ENCODE peak calls at places on chromosome 4, in ten cellular contexts. L is psoas muscle, H is upper lobe of right lung, J is kidney, A is cardiac muscle cell, M is A549, I is colonic mucosa, U is left ventricle myocardium inferior, F is ovary, K is IMR-90. N is an unnamed sample.

GRCh38 chr4:122152699-122153328 is 683 bp downstream of the BLTP1 start:
- DNase-seq in U (peak; percentile 33), A (peak; percentile 64), J (peak; percentile 79), F (peak; percentile 56), I (peak; percentile 54), H (peak; percentile 70), K (peak; percentile 25), M (peak; percentile 9), L (peak; percentile 17), N (peak; percentile 52)

GRCh38 chr4:80276922-80277321 is 10.5 kb downstream of the FGF5 start:
- DNase-seq in J (no peak), M (no peak), H (no peak), L (no peak), K (no peak), F (no peak), U (no peak), A (no peak), I (no peak), N (no peak)

GRCh38 chr4:102170910-102171309 is 174.4 kb downstream of the SLC39A8 start:
- DNase-seq in A (no peak), J (no peak), I (no peak), M (no peak), F (no peak), K (no peak), H (no peak), U (no peak), L (no peak), N (no peak)

GRCh38 chr4:83010111-83010521 is 507 bp downstream of the LIN54 start:
- DNase-seq in J (no peak), A (peak; percentile 33), K (peak; percentile 46), L (no peak), F (no peak), H (no peak), M (no peak), I (no peak), U (no peak), N (peak; percentile 59)

GRCh38 chr4:181085584-181085983 is 1157.6 kb upstream of the TENM3 start:
- DNase-seq in M (no peak), L (no peak), H (no peak), A (no peak), I (no peak), K (no peak), F (no peak), U (no peak), J (no peak), N (no peak)

GRCh38 chr4:94523617-94524016 is 71.9 kb downstream of the PDLIM5 start:
- DNase-seq in H (no peak), U (no peak), F (no peak), K (peak; percentile 59), L (no peak), I (no peak), M (no peak), A (no peak), J (no peak), N (no peak)

GRCh38 chr4:73707918-73708577 is 32.3 kb upstream of the CXCL8 start:
- DNase-seq in M (peak; percentile 69), K (peak; percentile 95), F (peak; percentile 48), J (no peak), H (peak; percentile 60), A (peak; percentile 25), U (peak; percentile 54), L (peak; percentile 17), I (peak; percentile 68), N (no peak)

GRCh38 chr4:44916406-44916805 is 190.1 kb upstream of the GNPDA2 start:
- DNase-seq in U (no peak), F (no peak), A (no peak), M (peak; percentile 2), L (no peak), H (no peak), K (no peak), I (no peak), J (no peak), N (no peak)

GRCh38 chr4:185794637-185795036 is 17.4 kb downstream of the SORBS2 start:
- DNase-seq in H (no peak), M (peak; percentile 18), K (no peak), I (no peak), J (no peak), F (no peak), U (no peak), L (no peak), A (no peak), N (no peak)

GRCh38 chr4:107806196-107806595 is 18.5 kb upstream of the SGMS2 start:
- DNase-seq in J (no peak), H (no peak), A (no peak), U (no peak), F (no peak), M (no peak), K (no peak), L (no peak), I (no peak), N (no peak)

GRCh38 chr4:150264595-150265141 is 186.4 kb downstream of the DCLK2 start:
- DNase-seq in F (no peak), U (no peak), J (no peak), M (no peak), A (no peak), I (no peak), H (no peak), L (no peak), K (no peak), N (no peak)

GRCh38 chr4:75891611-75892010 is 10.6 kb downstream of the PPEF2 start:
- DNase-seq in F (no peak), K (no peak), M (no peak), A (no peak), H (no peak), L (no peak), U (no peak), J (no peak), I (no peak), N (no peak)

GRCh38 chr4:186651624-186652023 is 72.0 kb downstream of the FAT1 start:
- DNase-seq in U (peak; percentile 65), I (no peak), L (peak; percentile 24), K (no peak), H (no peak), A (peak; percentile 8), J (peak; percentile 78), M (peak; percentile 59), F (no peak), N (no peak)

GRCh38 chr4:99979872-99980271 is 29.8 kb upstream of the H2AZ1 start:
- DNase-seq in I (no peak), M (no peak), H (no peak), L (no peak), U (no peak), F (no peak), K (peak; percentile 69), A (no peak), J (no peak), N (no peak)

GRCh38 chr4:22072726-22073125 is 124.2 kb upstream of the KCNIP4 start:
- DNase-seq in M (no peak), U (no peak), H (no peak), L (no peak), F (no peak), K (no peak), I (no peak), J (no peak), A (no peak), N (no peak)

GRCh38 chr4:41177016-41177415 is 37.3 kb downstream of the APBB2 start:
- DNase-seq in L (no peak), I (no peak), M (peak; percentile 16), U (no peak), A (no peak), K (peak; percentile 84), H (no peak), J (no peak), F (no peak), N (no peak)
- TF ChIP-seq CTCF in L (no peak), I (no peak), M (no peak), U (no peak), A (peak; percentile 18), K (peak; percentile 42), H (no peak), J (no peak), F (no peak), N (no peak)

DNA sequence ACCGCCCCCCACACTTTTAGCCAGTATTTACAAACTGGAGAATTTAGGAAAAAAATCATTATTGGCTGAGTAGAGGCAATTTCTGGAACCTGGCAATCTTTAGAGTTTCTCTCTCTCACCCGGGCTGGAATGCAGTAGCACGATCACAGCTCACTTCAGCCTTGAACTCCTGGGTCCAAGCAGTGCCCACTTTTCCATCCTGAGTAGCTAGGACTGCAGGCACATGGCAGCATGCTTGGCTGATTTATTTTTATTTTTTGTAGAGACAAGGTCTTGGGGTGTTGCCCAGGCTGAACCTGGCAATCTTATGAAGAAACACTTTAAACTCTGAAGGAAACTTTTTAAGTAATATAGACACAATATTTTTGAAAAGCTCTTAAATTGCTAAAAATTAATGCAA is 120.1 kb downstream of the AFF1 start:
- DNase-seq in K (no peak), F (no peak), L (no peak), M (no peak), I (no peak), H (no peak), J (no peak), U (no peak), A (no peak), N (no peak)
- H3K27ac ChIP-seq in K (no peak overlapping the region), F (no peak overlapping the region), L (peak overlapping the region; percentile 87), M (no peak overlapping the region), I (no peak overlapping the region), H (peak overlapping the region; percentile 55), J (peak overlapping the region; percentile 57), U (peak overlapping the region; percentile 83), A (peak overlapping the region; percentile 81), N (peak overlapping the region; percentile 11)

DNA sequence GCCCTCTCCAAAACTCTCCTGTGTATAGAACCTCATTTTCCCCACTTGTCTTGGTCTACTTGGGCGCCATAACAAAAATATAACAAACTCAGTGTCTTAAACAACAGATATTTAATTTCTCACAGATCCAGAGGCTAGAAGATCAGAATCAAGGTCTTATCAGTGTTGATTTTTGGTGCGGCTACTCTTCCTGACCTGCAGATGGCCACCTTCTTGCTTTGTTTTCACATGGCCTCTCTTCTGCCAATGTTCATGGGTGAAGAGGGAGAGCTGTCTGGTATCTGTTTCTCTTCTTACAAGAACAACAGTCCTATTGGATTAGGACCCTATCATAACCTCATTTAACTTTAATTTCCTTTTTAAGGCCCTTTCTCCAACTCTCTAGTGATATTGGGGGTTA is 177.3 kb downstream of the PABPC4L start:
- DNase-seq in F (no peak), M (peak; percentile 39), L (no peak), U (no peak), J (no peak), A (peak; percentile 23), K (no peak), I (no peak), H (no peak), N (peak; percentile 0)
- TF ChIP-seq CTCF in F (no peak), M (peak; percentile 9), L (no peak), U (no peak), J (peak; percentile 4), A (peak; percentile 28), K (no peak), I (no peak), H (no peak), N (peak; percentile 23)

DNA sequence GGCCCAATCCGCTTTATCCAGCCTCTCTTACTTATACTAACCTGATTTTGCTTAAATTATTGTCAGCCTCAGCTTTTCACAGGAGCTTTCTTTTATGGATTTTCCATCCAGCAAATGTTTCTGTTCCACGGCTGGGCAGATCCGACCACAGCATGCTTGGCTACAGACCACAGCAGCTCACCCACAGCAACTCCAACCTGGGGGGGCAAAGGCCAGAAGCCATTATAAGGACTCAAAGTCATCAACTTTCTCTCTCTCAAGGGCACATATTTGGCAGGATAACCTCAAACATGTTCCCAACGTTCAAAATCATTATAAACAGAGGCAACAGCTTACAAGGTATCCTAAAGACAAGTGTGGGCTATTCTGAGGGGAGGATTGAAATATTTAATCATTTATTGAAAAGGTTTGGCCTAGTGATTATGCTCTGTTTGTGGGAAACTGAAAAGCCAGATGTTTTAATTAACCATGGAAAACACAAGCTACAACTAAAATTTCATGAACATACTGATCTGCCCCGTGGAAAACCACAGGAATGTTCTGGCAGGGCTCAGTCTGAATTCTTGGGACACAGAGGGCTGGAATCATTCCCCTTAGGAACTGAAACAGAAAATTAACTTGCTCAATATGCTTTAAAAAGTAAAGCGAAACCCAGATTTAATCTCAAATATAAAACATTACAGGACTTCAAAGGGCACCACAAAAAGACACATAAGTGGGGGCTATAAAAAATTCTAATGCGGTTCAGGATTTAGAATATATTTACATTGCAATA is 71.2 kb downstream of the APBB2 start:
- DNase-seq in L (peak; percentile 49), H (no peak), K (peak; percentile 92), M (no peak), F (peak; percentile 70), U (peak; percentile 28), A (no peak), I (no peak), J (no peak), N (no peak)
- H3K27ac ChIP-seq in L (peak overlapping the region; percentile 54), H (peak overlapping the region; percentile 77), K (peak overlapping the region; percentile 97), M (peak overlapping the region; percentile 43), F (peak overlapping the region; percentile 30), U (peak overlapping the region; percentile 88), A (no peak overlapping the region), I (peak overlapping the region; percentile 42), J (peak overlapping the region; percentile 82), N (no peak overlapping the region)

N was measured in OCI-LY7.